ENCODE peak calls at places on chromosomes 16 and 17, in five cellular contexts. D is H1, J is sigmoid colon, Y is stomach, B is HCT116. C is an unnamed sample.

GRCh38 chr17:3531266-3532101 is 26.1 kb downstream of the TRPV3 start:
- DNase-seq in J (peak; percentile 71), D (no peak), Y (no peak), B (no peak), C (no peak)

GRCh38 chr17:58354541-58355216 is 2.7 kb upstream of the SUPT4H1 start:
- DNase-seq in J (no peak), D (no peak), B (no peak), Y (no peak), C (no peak)

GRCh38 chr16:68553186-68553585 is 14.1 kb downstream of the ZFP90 start:
- DNase-seq in D (no peak), J (no peak), B (no peak), Y (no peak), C (no peak)

GRCh38 chr17:27888072-27888471 is 5.1 kb downstream of the LYRM9 start:
- DNase-seq in B (no peak), Y (no peak), J (no peak), D (no peak), C (no peak)

GRCh38 chr16:81861503-81861902 is 82.4 kb downstream of the PLCG2 start:
- DNase-seq in J (no peak), Y (no peak), B (no peak), D (no peak), C (no peak)

GRCh38 chr16:7405166-7405565 is 72.5 kb downstream of the RBFOX1 start:
- DNase-seq in B (no peak), D (no peak), J (no peak), Y (peak; percentile 27), C (no peak)

GRCh38 chr17:16122697-16123434 is 92.5 kb downstream of the NCOR1 start:
- DNase-seq in Y (no peak), J (no peak), B (no peak), D (no peak), C (no peak)

GRCh38 chr17:73194514-73195222 is 1.8 kb downstream of the COG1 start:
- DNase-seq in J (no peak), D (no peak), B (no peak), Y (no peak), C (no peak)

GRCh38 chr16:75288181-75288580 is 36.8 kb upstream of the BCAR1 start:
- DNase-seq in Y (no peak), B (no peak), J (no peak), D (no peak), C (no peak)

GRCh38 chr17:57552114-57552601 is 192.9 kb downstream of the CCDC182 start:
- DNase-seq in B (no peak), J (no peak), Y (no peak), D (no peak), C (peak; percentile 66)

GRCh38 chr16:79717324-79717848 is 116.8 kb upstream of the MAF start:
- DNase-seq in Y (no peak), D (no peak), J (no peak), B (no peak), C (no peak)

GRCh38 chr16:8998114-8998513 is 34.4 kb upstream of the USP7 start:
- DNase-seq in B (no peak), Y (no peak), D (no peak), J (no peak), C (no peak)

GRCh38 chr17:74325743-74326379 is at the start of gene KIF19:
- DNase-seq in B (no peak), Y (peak; percentile 55), J (no peak), D (no peak), C (peak; percentile 95)

GRCh38 chr17:11391134-11391533 is 150.1 kb downstream of the SHISA6 start:
- DNase-seq in Y (no peak), J (no peak), B (no peak), D (no peak), C (no peak)

GRCh38 chr17:5049314-5049819 is 14.1 kb upstream of the SLC52A1 start:
- DNase-seq in B (no peak), J (no peak), Y (peak; percentile 32), D (no peak), C (no peak)

GRCh38 chr17:73067075-73067474 is 25.4 kb downstream of the SLC39A11 start:
- DNase-seq in B (no peak), J (no peak), Y (no peak), D (no peak), C (no peak)

GRCh38 chr17:50447870-50448573 is 20.7 kb downstream of the CHAD start:
- DNase-seq in Y (no peak), J (no peak), D (no peak), B (no peak), C (no peak)

GRCh38 chr17:73718912-73719311 is 74.7 kb upstream of the SDK2 start:
- DNase-seq in Y (no peak), B (no peak), D (no peak), J (no peak), C (no peak)

GRCh38 chr17:21275047-21275578 is 9.4 kb upstream of the MAP2K3 start:
- DNase-seq in D (no peak), B (no peak), J (no peak), Y (no peak), C (no peak)

GRCh38 chr16:86395477-86395876 is 114.8 kb upstream of the FOXF1 start:
- DNase-seq in J (no peak), B (no peak), D (no peak), Y (no peak), C (no peak)

GRCh38 chr16:86396318-86396882 is 113.9 kb upstream of the FOXF1 start:
- DNase-seq in B (no peak), D (no peak), Y (no peak), J (peak; percentile 91), C (no peak)

GRCh38 chr16:86398622-86399021 is 111.7 kb upstream of the FOXF1 start:
- DNase-seq in D (no peak), J (no peak), B (no peak), Y (no peak), C (no peak)

GRCh38 chr16:86398201-86398600 is 112.1 kb upstream of the FOXF1 start:
- DNase-seq in D (no peak), Y (no peak), B (no peak), J (no peak), C (no peak)

DNA sequence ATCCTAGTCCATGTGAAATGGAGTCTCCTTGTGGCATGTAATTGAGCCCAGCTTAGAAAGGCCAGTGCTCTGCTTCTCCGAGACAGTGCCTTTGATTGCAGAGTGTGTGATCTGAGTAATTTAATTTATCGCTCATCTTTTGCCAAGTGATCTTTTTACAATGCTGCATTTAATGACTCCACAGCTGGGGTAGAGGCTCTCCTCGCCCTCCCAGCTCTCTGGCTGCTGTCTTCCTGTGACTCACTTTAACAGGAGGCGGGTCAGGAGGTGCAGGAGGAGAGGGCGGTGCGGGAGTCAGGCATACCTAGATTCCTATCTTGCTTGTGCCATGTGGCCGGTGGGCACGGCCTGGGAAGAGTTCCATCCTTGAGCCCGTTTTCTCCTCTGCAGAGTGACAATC is 113.4 kb upstream of the FOXF1 start:
- DNase-seq in D (no peak), B (peak; percentile 28), J (peak; percentile 95), Y (no peak), C (no peak)
- TF ChIP-seq POLR2AphosphoS5 in D (no peak), B (peak; percentile 52), J (peak; percentile 81), Y (peak; percentile 45), C (no peak)

DNA sequence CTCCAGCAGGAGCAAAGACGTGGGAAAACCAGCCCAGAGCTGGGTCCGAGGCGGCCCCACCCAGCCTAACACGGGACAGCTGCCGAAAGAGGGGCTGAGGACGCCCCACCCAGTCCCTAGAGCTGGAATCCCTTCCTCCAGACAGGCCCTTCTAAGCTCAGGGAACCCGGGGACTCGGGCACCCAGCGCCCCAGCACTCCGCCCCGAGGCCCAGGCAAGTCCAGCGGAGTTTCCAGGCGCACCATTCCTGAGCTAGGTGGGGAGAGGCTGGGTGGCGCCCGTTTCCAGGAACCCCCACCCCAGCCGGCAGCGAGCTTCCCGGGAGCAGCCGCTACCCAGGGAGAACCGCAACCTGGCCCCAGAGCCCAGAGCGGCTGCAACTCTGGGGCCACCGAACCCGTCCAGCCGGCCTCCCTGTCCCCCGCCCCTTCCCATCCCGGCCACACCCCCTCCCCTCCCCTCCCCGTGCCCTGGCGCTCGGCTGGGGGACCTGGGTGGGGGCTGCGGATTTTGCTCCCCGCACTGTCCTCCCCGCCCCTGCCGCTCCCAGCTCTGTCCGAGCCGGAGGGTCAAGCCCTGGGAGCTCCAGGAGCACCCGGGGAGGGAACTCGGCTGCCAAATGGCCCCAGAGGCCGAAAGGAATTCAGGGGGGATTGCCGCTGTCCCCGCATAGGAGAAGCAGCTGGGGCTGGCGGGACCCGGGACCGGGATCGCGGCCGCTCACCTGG is 503 bp downstream of the TMC6 start:
- DNase-seq in D (no peak), J (peak; percentile 65), Y (peak; percentile 48), B (no peak), C (no peak)
- TF ChIP-seq POLR2A in D (no peak), J (no peak), Y (no peak), B (no peak), C (no peak)

GRCh38 chr16:86307518-86307903 is 202.8 kb upstream of the FOXF1 start:
- DNase-seq in D (no peak), Y (no peak), J (peak; percentile 57), B (peak; percentile 21), C (no peak)
- TF ChIP-seq POLR2AphosphoS5 in D (no peak), Y (peak; percentile 42), J (peak; percentile 71), B (no peak), C (no peak)

DNA sequence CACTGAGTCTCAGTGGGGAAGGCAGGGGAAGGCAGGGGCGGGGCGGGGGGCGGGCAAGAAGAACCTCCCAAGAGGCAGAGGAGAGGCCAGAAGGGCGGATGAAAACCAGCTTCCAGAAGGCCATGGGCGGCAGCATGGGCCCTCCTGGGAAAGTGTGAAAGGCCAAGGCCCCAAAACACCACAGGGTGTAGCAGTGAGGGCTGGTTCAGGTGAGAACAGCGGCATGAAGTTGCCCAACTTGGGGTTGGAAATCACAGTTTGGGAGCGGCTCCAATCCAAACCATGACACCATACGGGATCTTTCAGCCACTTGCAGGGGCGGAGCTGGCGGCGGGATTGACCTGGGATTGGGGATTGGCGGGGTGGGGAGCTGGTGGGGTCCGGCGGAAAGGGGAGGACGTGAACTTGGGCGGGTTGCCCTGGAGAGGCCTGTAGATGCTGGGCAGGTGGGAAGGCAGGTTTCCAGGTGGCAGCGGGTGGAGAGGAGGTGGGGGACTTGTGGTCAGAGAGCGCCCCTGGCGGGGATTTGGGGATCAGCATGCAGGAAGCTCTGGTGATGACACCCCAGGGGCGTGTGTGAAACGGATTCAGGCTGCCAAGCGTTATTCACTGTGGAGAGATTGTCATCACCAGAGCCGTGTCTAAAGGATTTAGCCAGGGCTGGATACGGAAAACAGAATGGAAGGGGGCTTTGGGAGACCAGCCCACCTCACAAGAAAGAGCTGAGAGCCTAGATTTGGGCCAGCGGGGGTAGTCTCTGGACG is 80.9 kb downstream of the ARHGAP23 start:
- DNase-seq in Y (peak; percentile 79), J (peak; percentile 90), D (peak; percentile 93), B (peak; percentile 65), C (peak; percentile 94)
- TF ChIP-seq POLR2A in Y (no peak), J (no peak), D (peak; percentile 69), B (no peak), C (no peak)

GRCh38 chr17:38719943-38720641 is 10.0 kb upstream of the CISD3 start:
- DNase-seq in J (no peak), B (no peak), Y (no peak), D (peak; percentile 50), C (no peak)
- TF ChIP-seq POLR2AphosphoS5 in J (no peak), B (no peak), Y (no peak), D (no peak), C (no peak)

C was measured in GM12891.